ENCODE peak calls at places on chromosomes 11 and 22, in eight cellular contexts. A, X, I, N, L, P, G and Q are unnamed samples.

GRCh38 chr11:44946268-44946667 is 4.4 kb downstream of the TP53I11 start:
- DNase-seq in A (no peak), X (no peak), I (no peak), N (no peak), L (no peak), P (no peak), G (no peak), Q (no peak)

GRCh38 chr11:127843483-127844396 is 743.6 kb downstream of the ETS1 start:
- DNase-seq in A (peak), X (peak), I (peak), N (no peak), L (peak), P (peak), G (peak), Q (peak)

GRCh38 chr11:96576383-96576782 is 186.6 kb downstream of the JRKL start:
- DNase-seq in A (no peak), X (no peak), I (no peak), N (no peak), L (no peak), P (no peak), G (no peak), Q (no peak)

GRCh38 chr22:35440129-35440528 is 40.2 kb downstream of the MCM5 start:
- DNase-seq in A (no peak), X (no peak), I (no peak), N (no peak), L (no peak), P (no peak), G (no peak), Q (no peak)

GRCh38 chr22:21041937-21042336 is 3.8 kb upstream of the LRRC74B start:
- DNase-seq in A (no peak), X (no peak), I (no peak), N (no peak), L (no peak), P (no peak), G (no peak), Q (no peak)

GRCh38 chr11:65546217-65546958 is 11.8 kb downstream of the LTBP3 start:
- DNase-seq in A (peak), X (peak), I (peak), N (peak), L (peak), P (peak), G (peak), Q (no peak)

GRCh38 chr11:57598831-57599155 is 1.3 kb downstream of the SERPING1 start:
- DNase-seq in A (no peak), X (no peak), I (no peak), N (no peak), L (no peak), P (no peak), G (no peak), Q (no peak)

GRCh38 chr11:87851234-87851633 is 324.0 kb downstream of the RAB38 start:
- DNase-seq in A (no peak), X (no peak), I (no peak), N (no peak), L (no peak), P (no peak), G (no peak), Q (no peak)

GRCh38 chr11:75797116-75797515 is 17.9 kb upstream of the UVRAG start:
- DNase-seq in A (no peak), X (no peak), I (no peak), N (no peak), L (no peak), P (no peak), G (no peak), Q (no peak)

GRCh38 chr11:33692013-33692504 is 8.6 kb downstream of the C11orf91 start:
- DNase-seq in A (peak), X (peak), I (no peak), N (peak), L (no peak), P (peak), G (no peak), Q (peak)

GRCh38 chr22:21966643-21967516 is 14.2 kb upstream of the PPM1F start:
- DNase-seq in A (no peak), X (no peak), I (no peak), N (no peak), L (no peak), P (no peak), G (no peak), Q (no peak)

GRCh38 chr11:113577356-113578163 is 102.4 kb upstream of the DRD2 start:
- DNase-seq in A (no peak), X (no peak), I (no peak), N (no peak), L (no peak), P (no peak), G (no peak), Q (no peak)

GRCh38 chr11:17165247-17165890 is 42.4 kb downstream of the PIK3C2A start:
- DNase-seq in A (no peak), X (no peak), I (no peak), N (no peak), L (no peak), P (no peak), G (no peak), Q (no peak)

GRCh38 chr11:57391546-57391945 is 1.1 kb upstream of the PRG2 start:
- DNase-seq in A (no peak), X (no peak), I (no peak), N (no peak), L (no peak), P (no peak), G (no peak), Q (no peak)

GRCh38 chr11:72758304-72758689 is 6.1 kb upstream of the ARAP1 start:
- DNase-seq in A (no peak), X (no peak), I (no peak), N (no peak), L (no peak), P (no peak), G (no peak), Q (no peak)

GRCh38 chr22:46280063-46280817 is 12.4 kb downstream of the TTC38 start:
- DNase-seq in A (peak), X (no peak), I (no peak), N (no peak), L (no peak), P (no peak), G (no peak), Q (no peak)

GRCh38 chr11:57514538-57515331 is 767 bp downstream of the SLC43A1 start:
- DNase-seq in A (peak), X (peak), I (peak), N (no peak), L (peak), P (no peak), G (peak), Q (no peak)

GRCh38 chr11:43708776-43709175 is 28.2 kb downstream of the HSD17B12 start:
- DNase-seq in A (no peak), X (no peak), I (no peak), N (no peak), L (no peak), P (no peak), G (no peak), Q (no peak)
- TF ChIP-seq CTCF in A (no peak), X (no peak), I (no peak), N (peak), L (peak), P (no peak), G (no peak), Q (peak)

DNA sequence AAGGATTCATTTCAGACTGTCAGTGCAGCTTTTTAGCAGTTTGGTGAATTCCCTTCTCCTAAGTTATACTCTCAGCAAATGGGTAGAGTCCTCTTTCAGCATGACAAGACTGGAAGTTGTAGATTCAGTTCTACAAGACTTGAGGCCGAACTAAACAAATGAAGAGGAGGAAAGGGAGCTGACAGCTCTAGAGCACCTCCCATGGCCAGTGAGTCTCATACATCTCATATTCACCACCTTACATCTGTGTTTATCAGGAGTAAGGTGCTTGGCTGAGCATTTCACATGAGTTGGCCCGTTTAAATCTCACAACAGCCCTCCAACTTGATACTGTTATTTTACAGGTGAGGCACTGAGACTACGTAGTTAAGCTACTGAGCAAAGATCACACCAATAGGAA is 30.4 kb downstream of the SEZ6L start:
- DNase-seq in A (no peak), X (no peak), I (no peak), N (no peak), L (no peak), P (no peak), G (no peak), Q (no peak)
- TF ChIP-seq CTCF in A (no peak), X (no peak), I (no peak), N (no peak), L (no peak), P (no peak), G (no peak), Q (no peak)

DNA sequence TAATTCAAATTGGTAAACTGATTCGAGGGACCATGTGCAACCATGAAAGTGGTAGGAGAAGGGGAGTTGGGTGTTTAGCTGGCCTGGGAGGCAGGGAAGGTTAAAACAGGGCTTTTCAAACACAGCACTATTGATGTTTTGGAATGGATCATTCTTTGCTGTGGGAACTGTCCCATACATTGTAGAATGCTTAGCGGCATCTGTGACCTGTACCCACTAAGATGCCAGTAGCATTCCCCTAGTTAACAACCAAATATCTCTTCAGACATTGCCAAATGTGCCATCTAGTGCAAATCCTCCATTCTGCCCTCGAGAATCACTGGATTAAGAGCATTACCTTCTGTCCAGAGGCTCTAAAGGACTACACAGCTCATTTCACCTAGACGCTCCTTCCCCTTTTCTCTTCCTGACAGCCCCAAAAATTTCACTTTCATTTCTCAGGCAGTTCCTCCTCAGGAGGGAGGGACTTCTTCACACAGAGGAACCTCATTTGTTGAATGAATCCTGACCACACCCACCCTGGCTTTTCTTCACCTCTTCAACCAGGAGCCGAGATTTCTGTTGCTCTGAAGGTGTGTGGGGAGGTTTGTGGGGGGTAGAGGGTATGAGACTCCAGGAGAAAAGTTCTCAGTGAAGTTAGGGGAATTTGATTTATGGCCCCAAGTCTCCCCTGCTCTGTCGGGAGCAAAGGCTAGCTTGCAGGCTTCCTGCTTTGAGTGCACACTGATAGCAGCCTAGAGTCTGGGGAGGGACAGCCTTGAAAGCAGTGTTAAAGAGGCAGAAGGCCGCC is at the start of gene TRIM34:
- DNase-seq in A (peak), X (peak), I (peak), N (no peak), L (peak), P (no peak), G (peak), Q (no peak)
- TF ChIP-seq CTCF in A (no peak), X (no peak), I (no peak), N (no peak), L (no peak), P (no peak), G (no peak), Q (no peak)

DNA sequence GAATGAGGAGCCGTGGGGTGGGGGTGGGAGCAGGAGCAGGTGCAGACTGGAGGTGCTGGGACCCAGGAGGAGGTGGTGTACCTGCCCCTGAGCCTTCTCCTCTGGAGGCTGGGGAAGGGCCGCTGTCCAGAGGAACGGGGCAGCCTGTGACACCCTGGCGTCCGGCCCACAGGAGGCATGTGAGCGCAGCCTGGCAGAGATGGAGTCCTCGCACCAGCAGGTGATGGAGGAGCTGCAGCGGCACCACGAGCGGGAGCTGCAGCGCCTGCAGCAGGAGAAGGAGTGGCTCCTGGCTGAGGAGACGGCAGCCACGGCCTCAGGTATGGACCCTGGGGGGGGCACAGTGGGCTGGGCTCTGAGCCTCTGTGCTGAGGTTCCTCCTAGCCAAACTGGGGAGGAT is 42.2 kb upstream of the GCAT start:
- DNase-seq in A (no peak), X (no peak), I (no peak), N (no peak), L (no peak), P (no peak), G (no peak), Q (no peak)
- TF ChIP-seq CTCF in A (no peak), X (no peak), I (no peak), N (no peak), L (no peak), P (no peak), G (no peak), Q (no peak)

GRCh38 chr11:42631223-42631843 is 680.5 kb upstream of the API5 start:
- DNase-seq in A (no peak), X (no peak), I (no peak), N (no peak), L (no peak), P (no peak), G (no peak), Q (no peak)
- TF ChIP-seq CTCF in A (no peak), X (no peak), I (no peak), N (no peak), L (no peak), P (no peak), G (no peak), Q (peak)